ENCODE peak calls at places on chromosomes 2 and 18, in nine cellular contexts. U is ACHN; C is T-helper 1 cell; W is dorsolateral prefrontal cortex; S is fibroblast of the aortic adventitia; L is activated T-helper 1 cell treated with Interleukin-2 at 50 U/mL for 16 hours; A is HTR-8/SVneo; N is HEK293T; Y is stimulated activated CD8-positive, alpha-beta memory T cell treated with anti-CD3 and anti-CD28 coated beads, Interleukin-12 subunit alpha, Interleukin-12 subunit beta, amount 100 ng/mL, for 1 hour. D is an unnamed sample.
A peak's percentile ranks its signal among the peaks of the same experiment; 100 is the strongest.

GRCh38 chr2:64228923-64229322 is 84.7 kb upstream of the PELI1 start:
- DNase-seq in U (no peak), C (no peak), W (no peak), S (no peak), L (no peak), A (no peak), N (no peak), Y (no peak), D (no peak)

GRCh38 chr2:86284987-86285386 is 52.4 kb downstream of the REEP1 start:
- DNase-seq in U (no peak), C (no peak), W (no peak), S (no peak), L (no peak), A (no peak), N (no peak), Y (no peak), D (no peak)

GRCh38 chr2:200216310-200216709 is 90.2 kb upstream of the SPATS2L start:
- DNase-seq in U (no peak), C (no peak), W (no peak), S (no peak), L (no peak), A (no peak), N (no peak), Y (no peak), D (no peak)

GRCh38 chr2:201795608-201796477 is 10.5 kb upstream of the CDK15 start:
- DNase-seq in U (peak; percentile 80), C (no peak), W (no peak), S (peak; percentile 70), L (no peak), A (peak; percentile 64), N (peak; percentile 72), Y (no peak), D (no peak)

GRCh38 chr2:98006378-98006777 is 10.6 kb upstream of the TMEM131 start:
- DNase-seq in U (no peak), C (no peak), W (no peak), S (no peak), L (no peak), A (no peak), N (no peak), Y (no peak), D (no peak)

GRCh38 chr2:77013932-77014331 is 508.2 kb downstream of the LRRTM4 start:
- DNase-seq in U (no peak), C (no peak), W (no peak), S (no peak), L (no peak), A (no peak), N (no peak), Y (no peak), D (no peak)

GRCh38 chr2:191303349-191304005 is 58.3 kb downstream of the MYO1B start:
- DNase-seq in U (no peak), C (no peak), W (no peak), S (no peak), L (no peak), A (no peak), N (no peak), Y (no peak), D (no peak)

GRCh38 chr2:210553371-210553770 is 3.0 kb upstream of the CPS1 start:
- DNase-seq in U (peak; percentile 74), C (no peak), W (no peak), S (no peak), L (no peak), A (no peak), N (no peak), Y (no peak), D (no peak)

GRCh38 chr2:191206613-191207471 is 38.4 kb upstream of the MYO1B start:
- DNase-seq in U (no peak), C (peak; percentile 56), W (no peak), S (no peak), L (no peak), A (no peak), N (no peak), Y (peak; percentile 33), D (no peak)

GRCh38 chr18:45854036-45854586 is 28.6 kb downstream of the SIGLEC15 start:
- DNase-seq in U (no peak), C (no peak), W (no peak), S (no peak), L (no peak), A (no peak), N (no peak), Y (no peak), D (no peak)

GRCh38 chr18:22914633-22915032 is 18.5 kb upstream of the RBBP8 start:
- DNase-seq in U (peak; percentile 55), C (no peak), W (no peak), S (no peak), L (no peak), A (no peak), N (no peak), Y (no peak), D (no peak)

GRCh38 chr18:74963820-74964446 is 245.0 kb downstream of the PTGR3 start:
- DNase-seq in U (peak; percentile 47), C (peak; percentile 27), W (peak; percentile 39), S (peak; percentile 67), L (no peak), A (no peak), N (peak; percentile 20), Y (no peak), D (no peak)

GRCh38 chr18:12236934-12237832 is 17.0 kb upstream of the CIDEA start:
- DNase-seq in U (peak; percentile 48), C (peak; percentile 57), W (peak; percentile 60), S (peak; percentile 56), L (peak; percentile 31), A (peak; percentile 62), N (peak; percentile 72), Y (peak; percentile 34), D (peak; percentile 68)

GRCh38 chr18:11669271-11669947 is 19.7 kb upstream of the GNAL start:
- DNase-seq in U (no peak), C (no peak), W (no peak), S (no peak), L (no peak), A (no peak), N (no peak), Y (no peak), D (no peak)

GRCh38 chr2:25358249-25358815 is 16.6 kb upstream of the DNMT3A start:
- DNase-seq in U (no peak), C (no peak), W (no peak), S (no peak), L (no peak), A (no peak), N (no peak), Y (no peak), D (no peak)

GRCh38 chr2:207847098-207847806 is 77.5 kb upstream of the FZD5 start:
- DNase-seq in U (no peak), C (no peak), W (no peak), S (no peak), L (no peak), A (no peak), N (no peak), Y (no peak), D (no peak)

GRCh38 chr2:107742460-107743027 is 84.1 kb upstream of the RGPD4 start:
- DNase-seq in U (no peak), C (no peak), W (no peak), S (no peak), L (no peak), A (no peak), N (no peak), Y (no peak), D (no peak)

GRCh38 chr18:42174909-42175308 is 219.9 kb downstream of the PIK3C3 start:
- DNase-seq in U (peak; percentile 48), C (no peak), W (no peak), S (no peak), L (no peak), A (no peak), N (no peak), Y (no peak), D (no peak)

GRCh38 chr18:79549638-79550000 is 130.0 kb upstream of the CTDP1 start:
- DNase-seq in U (no peak), C (no peak), W (no peak), S (no peak), L (no peak), A (no peak), N (no peak), Y (no peak), D (no peak)

GRCh38 chr2:178899664-178900063 is 92.4 kb upstream of the TTN start:
- DNase-seq in U (no peak), C (no peak), W (no peak), S (no peak), L (no peak), A (no peak), N (no peak), Y (no peak), D (no peak)

GRCh38 chr2:212428685-212429480 is 109.7 kb downstream of the ERBB4 start:
- DNase-seq in U (no peak), C (no peak), W (peak; percentile 50), S (no peak), L (no peak), A (no peak), N (no peak), Y (no peak), D (no peak)

GRCh38 chr18:9001209-9001608 is 101.3 kb upstream of the NDUFV2 start:
- DNase-seq in U (no peak), C (no peak), W (no peak), S (no peak), L (no peak), A (no peak), N (no peak), Y (no peak), D (no peak)

GRCh38 chr2:152354069-152354755 is 19.2 kb downstream of the FMNL2 start:
- DNase-seq in U (no peak), C (no peak), W (no peak), S (peak; percentile 79), L (no peak), A (no peak), N (no peak), Y (no peak), D (no peak)

GRCh38 chr2:109213646-109214417 is 84.8 kb downstream of the SH3RF3 start:
- DNase-seq in U (no peak), C (peak; percentile 88), W (no peak), S (peak; percentile 87), L (peak; percentile 19), A (peak; percentile 78), N (no peak), Y (peak; percentile 33), D (no peak)

GRCh38 chr2:233088598-233089345 is 28.6 kb downstream of the INPP5D start:
- DNase-seq in U (no peak), C (no peak), W (no peak), S (no peak), L (no peak), A (no peak), N (no peak), Y (no peak), D (no peak)

GRCh38 chr2:43170733-43171101 is 55.7 kb downstream of the ZFP36L2 start:
- DNase-seq in U (no peak), C (no peak), W (no peak), S (no peak), L (no peak), A (no peak), N (no peak), Y (no peak), D (no peak)

GRCh38 chr18:79169958-79170555 is 100.9 kb downstream of the ATP9B start:
- DNase-seq in U (no peak), C (no peak), W (no peak), S (peak; percentile 15), L (no peak), A (no peak), N (no peak), Y (no peak), D (no peak)

GRCh38 chr18:22324191-22325131 is 93.3 kb downstream of the CTAGE1 start:
- DNase-seq in U (no peak), C (no peak), W (no peak), S (peak; percentile 41), L (no peak), A (no peak), N (peak; percentile 61), Y (no peak), D (no peak)

GRCh38 chr2:128457006-128457604 is 138.4 kb upstream of the HS6ST1 start:
- DNase-seq in U (no peak), C (no peak), W (no peak), S (no peak), L (no peak), A (no peak), N (no peak), Y (no peak), D (no peak)

GRCh38 chr2:217637268-217637615 is 365.6 kb downstream of the TNS1 start:
- DNase-seq in U (no peak), C (no peak), W (no peak), S (no peak), L (no peak), A (no peak), N (no peak), Y (no peak), D (no peak)

GRCh38 chr2:221402072-221402471 is 170.0 kb downstream of the EPHA4 start:
- DNase-seq in U (no peak), C (no peak), W (no peak), S (peak; percentile 5), L (no peak), A (peak; percentile 19), N (no peak), Y (no peak), D (no peak)

D was measured in activated B cell treated with CpG ODN at 0.5 μM for 24 hours.